ENCODE peak calls at places on chromosomes 1 and 21, in six cellular contexts. L is posterior cingulate gyrus; W is GM03348; I is omental fat pad; V is HEK293T; X is CD8-positive, alpha-beta T cell. F is an unnamed sample.

GRCh38 chr1:71093938-71094337 is 13.1 kb upstream of the ZRANB2 start:
- DNase-seq in W (peak; percentile 31), L (no peak), I (no peak), X (no peak), V (peak; percentile 25), F (peak; percentile 53)

GRCh38 chr1:117077267-117077666 is 17.1 kb downstream of the TTF2 start:
- DNase-seq in X (peak; percentile 16), L (no peak), W (peak; percentile 69), I (no peak), V (no peak), F (no peak)

GRCh38 chr1:46547481-46548383 is 3.7 kb downstream of the KNCN start:
- DNase-seq in X (no peak), V (peak; percentile 59), I (no peak), W (peak; percentile 77), L (no peak), F (peak; percentile 6)

GRCh38 chr1:227942716-227943261 is 4.9 kb downstream of the WNT9A start:
- DNase-seq in X (no peak), L (peak; percentile 4), W (no peak), I (no peak), V (no peak), F (no peak)

GRCh38 chr1:53084589-53084971 is 22.6 kb downstream of the PODN start:
- DNase-seq in V (no peak), W (no peak), I (no peak), X (no peak), L (no peak), F (no peak)

GRCh38 chr1:228860911-228861829 is 125.9 kb downstream of the RHOU start:
- DNase-seq in I (no peak), V (peak; percentile 45), W (peak; percentile 75), X (no peak), L (no peak), F (no peak)

GRCh38 chr1:150968491-150968890 is 6.1 kb downstream of the CERS2 start:
- DNase-seq in W (no peak), L (peak; percentile 35), X (no peak), I (no peak), V (no peak), F (peak; percentile 77)

GRCh38 chr21:34952701-34953100 is 96.4 kb downstream of the RUNX1 start:
- DNase-seq in W (no peak), X (no peak), L (no peak), I (no peak), V (no peak), F (no peak)

GRCh38 chr1:234638832-234639799 is 29.1 kb upstream of the IRF2BP2 start:
- DNase-seq in V (no peak), X (no peak), W (no peak), I (no peak), L (no peak), F (no peak)

GRCh38 chr1:86648255-86648654 is 56.1 kb upstream of the SH3GLB1 start:
- DNase-seq in I (no peak), L (no peak), W (peak; percentile 57), V (peak; percentile 7), X (no peak), F (no peak)

GRCh38 chr1:202806845-202807366 is 1.3 kb downstream of the KDM5B start:
- DNase-seq in X (peak; percentile 16), W (no peak), V (peak; percentile 45), L (peak; percentile 13), I (no peak), F (peak; percentile 31)

GRCh38 chr1:215824245-215824644 is 257.1 kb downstream of the KCTD3 start:
- DNase-seq in X (no peak), W (peak; percentile 4), I (no peak), V (peak; percentile 25), L (no peak), F (no peak)

GRCh38 chr1:94259635-94260289 is 22.4 kb upstream of the ARHGAP29 start:
- DNase-seq in I (no peak), V (no peak), W (no peak), L (no peak), X (no peak), F (no peak)

GRCh38 chr1:1284370-1285101 is 4.3 kb downstream of the SCNN1D start:
- DNase-seq in W (no peak), I (no peak), V (no peak), X (no peak), L (no peak), F (no peak)

GRCh38 chr1:51499694-51500093 is 19.4 kb downstream of the EPS15 start:
- DNase-seq in V (no peak), L (no peak), X (no peak), W (no peak), I (no peak), F (no peak)